ENCODE peak calls at places on chromosome 1, in six cellular contexts. One of them, this sample, is unnamed.

GRCh38 chr1:20028125-20028524 is 41.9 kb upstream of the PLA2G5 start:
- DNase-seq in NCI-H69: no peak
- DNase-seq in T-cell: no peak
- DNase-seq in transverse colon: no peak
- DNase-seq in right lobe of liver: no peak
- DNase-seq in AML-193: no peak
- DNase-seq in this sample: no peak

GRCh38 chr1:223203011-223203410 is 60.0 kb upstream of the TLR5 start:
- DNase-seq in AML-193: no peak
- DNase-seq in transverse colon: no peak
- DNase-seq in NCI-H69: no peak
- DNase-seq in T-cell: no peak
- DNase-seq in right lobe of liver: no peak
- DNase-seq in this sample: no peak

GRCh38 chr1:171251042-171251740 is 2.9 kb downstream of the FMO1 start:
- DNase-seq in T-cell: no peak
- DNase-seq in right lobe of liver: no peak
- DNase-seq in NCI-H69: peak; percentile 94
- DNase-seq in transverse colon: peak; percentile 56
- DNase-seq in AML-193: no peak
- DNase-seq in this sample: no peak

GRCh38 chr1:24558902-24559791 is 3.3 kb downstream of the NCMAP start:
- DNase-seq in NCI-H69: peak; percentile 60
- DNase-seq in T-cell: no peak
- DNase-seq in transverse colon: peak; percentile 47
- DNase-seq in right lobe of liver: peak; percentile 73
- DNase-seq in AML-193: no peak
- DNase-seq in this sample: peak; percentile 43

GRCh38 chr1:93600663-93601062 is 81.0 kb downstream of the BCAR3 start:
- DNase-seq in AML-193: no peak
- DNase-seq in NCI-H69: no peak
- DNase-seq in right lobe of liver: no peak
- DNase-seq in T-cell: no peak
- DNase-seq in transverse colon: no peak
- DNase-seq in this sample: no peak

GRCh38 chr1:42981406-42981805 is 22.7 kb upstream of the SLC2A1 start:
- DNase-seq in T-cell: no peak
- DNase-seq in NCI-H69: no peak
- DNase-seq in right lobe of liver: no peak
- DNase-seq in transverse colon: no peak
- DNase-seq in AML-193: no peak
- DNase-seq in this sample: no peak

GRCh38 chr1:8312235-8313218 is 5.4 kb upstream of the SLC45A1 start:
- DNase-seq in transverse colon: no peak
- DNase-seq in T-cell: no peak
- DNase-seq in AML-193: no peak
- DNase-seq in right lobe of liver: peak; percentile 89
- DNase-seq in NCI-H69: peak; percentile 47
- DNase-seq in this sample: no peak

GRCh38 chr1:94552071-94552586 is 10.6 kb upstream of the F3 start:
- DNase-seq in AML-193: no peak
- DNase-seq in T-cell: no peak
- DNase-seq in right lobe of liver: no peak
- DNase-seq in transverse colon: no peak
- DNase-seq in NCI-H69: no peak
- DNase-seq in this sample: no peak

GRCh38 chr1:61079276-61079897 is 3.0 kb upstream of the NFIA start:
- DNase-seq in T-cell: no peak
- DNase-seq in AML-193: no peak
- DNase-seq in right lobe of liver: no peak
- DNase-seq in NCI-H69: peak; percentile 87
- DNase-seq in transverse colon: peak; percentile 63
- DNase-seq in this sample: no peak

GRCh38 chr1:201405484-201405831 is 6.3 kb upstream of the LAD1 start:
- DNase-seq in transverse colon: peak; percentile 89
- DNase-seq in AML-193: no peak
- DNase-seq in T-cell: no peak
- DNase-seq in right lobe of liver: no peak
- DNase-seq in NCI-H69: peak; percentile 20
- DNase-seq in this sample: no peak

GRCh38 chr1:19454265-19455198 is 30.8 kb downstream of the CAPZB start:
- DNase-seq in T-cell: no peak
- DNase-seq in NCI-H69: no peak
- DNase-seq in right lobe of liver: no peak
- DNase-seq in AML-193: no peak
- DNase-seq in transverse colon: no peak
- DNase-seq in this sample: no peak

GRCh38 chr1:37038079-37038702 is 3.9 kb upstream of the GRIK3 start:
- DNase-seq in transverse colon: no peak
- DNase-seq in right lobe of liver: no peak
- DNase-seq in AML-193: no peak
- DNase-seq in T-cell: no peak
- DNase-seq in NCI-H69: peak; percentile 98
- DNase-seq in this sample: no peak

GRCh38 chr1:169796411-169796810 is 1.7 kb upstream of the METTL18 start:
- DNase-seq in T-cell: no peak
- DNase-seq in right lobe of liver: no peak
- DNase-seq in AML-193: no peak
- DNase-seq in NCI-H69: no peak
- DNase-seq in transverse colon: no peak
- DNase-seq in this sample: no peak

GRCh38 chr1:1429671-1430073 is 5.8 kb upstream of the VWA1 start:
- DNase-seq in AML-193: no peak
- DNase-seq in NCI-H69: no peak
- DNase-seq in right lobe of liver: peak; percentile 56
- DNase-seq in T-cell: no peak
- DNase-seq in transverse colon: no peak
- DNase-seq in this sample: no peak

GRCh38 chr1:195766709-195767108 is 841.5 kb downstream of the KCNT2 start:
- DNase-seq in T-cell: no peak
- DNase-seq in right lobe of liver: no peak
- DNase-seq in AML-193: no peak
- DNase-seq in transverse colon: no peak
- DNase-seq in NCI-H69: no peak
- DNase-seq in this sample: no peak

GRCh38 chr1:64829411-64830033 is 84.6 kb downstream of the RAVER2 start:
- DNase-seq in NCI-H69: no peak
- DNase-seq in AML-193: no peak
- DNase-seq in transverse colon: no peak
- DNase-seq in right lobe of liver: no peak
- DNase-seq in T-cell: no peak
- DNase-seq in this sample: no peak